ENCODE peak calls at places on chromosomes 2 and 18, in six cellular contexts. A is brain microvascular endothelial cell, I is hepatocyte, E is mesothelial cell of epicardium, X is bronchial epithelial cell, S is OCI-LY7. B is an unnamed sample.
A peak's percentile ranks its signal among the peaks of the same experiment; 100 is the strongest.

GRCh38 chr18:73908323-73908722 is 239.3 kb downstream of the FBXO15 start:
- DNase-seq in A (peak; percentile 25), I (peak; percentile 74), E (peak; percentile 60), X (peak; percentile 29), S (no peak), B (peak; percentile 51)

GRCh38 chr18:44579028-44579692 is 101.5 kb upstream of the SETBP1 start:
- DNase-seq in A (no peak), I (peak; percentile 29), E (no peak), X (peak; percentile 70), S (peak; percentile 25), B (no peak)

GRCh38 chr2:17813742-17814458 is 2.4 kb upstream of the MSGN1 start:
- DNase-seq in A (peak; percentile 77), I (no peak), E (no peak), X (no peak), S (peak; percentile 84), B (no peak)

GRCh38 chr2:23312996-23313606 is 71.9 kb upstream of the KLHL29 start:
- DNase-seq in A (peak; percentile 16), I (peak; percentile 22), E (peak; percentile 56), X (no peak), S (peak; percentile 42), B (peak; percentile 28)

GRCh38 chr2:102025016-102025491 is 33.3 kb downstream of the IL1R2 start:
- DNase-seq in A (no peak), I (no peak), E (no peak), X (peak; percentile 69), S (no peak), B (no peak)

GRCh38 chr2:30820381-30821055 is 13.3 kb upstream of the CAPN13 start:
- DNase-seq in A (no peak), I (no peak), E (no peak), X (no peak), S (no peak), B (no peak)

GRCh38 chr18:9730786-9731185 is 22.7 kb downstream of the RAB31 start:
- DNase-seq in A (no peak), I (no peak), E (no peak), X (no peak), S (no peak), B (no peak)

GRCh38 chr18:59054892-59055291 is 84.8 kb upstream of the SEC11C start:
- DNase-seq in A (no peak), I (no peak), E (no peak), X (no peak), S (no peak), B (no peak)

GRCh38 chr2:241659150-241659739 is 21.8 kb downstream of the ATG4B start:
- DNase-seq in A (peak; percentile 78), I (peak; percentile 74), E (peak; percentile 67), X (peak; percentile 57), S (peak; percentile 52), B (peak; percentile 36)

GRCh38 chr2:26764078-26764887 is at the start of gene SLC35F6:
- DNase-seq in A (peak; percentile 41), I (peak; percentile 93), E (peak; percentile 84), X (peak; percentile 47), S (peak; percentile 87), B (peak; percentile 88)

GRCh38 chr2:1748176-1748740 is 3.9 kb upstream of the PXDN start:
- DNase-seq in A (no peak), I (no peak), E (no peak), X (no peak), S (no peak), B (no peak)

GRCh38 chr2:8494151-8494550 is 187.7 kb upstream of the ID2 start:
- DNase-seq in A (no peak), I (no peak), E (no peak), X (no peak), S (no peak), B (no peak)

GRCh38 chr18:8051388-8051787 is 484.3 kb downstream of the PTPRM start:
- DNase-seq in A (no peak), I (no peak), E (no peak), X (peak; percentile 21), S (no peak), B (no peak)

GRCh38 chr2:12340164-12340563 is 376.6 kb upstream of the TRIB2 start:
- DNase-seq in A (peak; percentile 62), I (no peak), E (no peak), X (no peak), S (no peak), B (no peak)

GRCh38 chr18:49685231-49685942 is 123.5 kb downstream of the LIPG start:
- DNase-seq in A (no peak), I (no peak), E (no peak), X (no peak), S (no peak), B (peak; percentile 7)

GRCh38 chr2:200613692-200614091 is 27.9 kb downstream of the AOX1 start:
- DNase-seq in A (no peak), I (no peak), E (no peak), X (no peak), S (no peak), B (no peak)

GRCh38 chr2:200614249-200614648 is 28.4 kb downstream of the AOX1 start:
- DNase-seq in A (peak; percentile 25), I (no peak), E (no peak), X (no peak), S (no peak), B (no peak)

GRCh38 chr2:200616656-200617055 is 30.8 kb downstream of the AOX1 start:
- DNase-seq in A (no peak), I (no peak), E (no peak), X (no peak), S (no peak), B (no peak)

GRCh38 chr2:200616193-200616592 is 30.4 kb downstream of the AOX1 start:
- DNase-seq in A (no peak), I (no peak), E (no peak), X (no peak), S (no peak), B (no peak)

DNA sequence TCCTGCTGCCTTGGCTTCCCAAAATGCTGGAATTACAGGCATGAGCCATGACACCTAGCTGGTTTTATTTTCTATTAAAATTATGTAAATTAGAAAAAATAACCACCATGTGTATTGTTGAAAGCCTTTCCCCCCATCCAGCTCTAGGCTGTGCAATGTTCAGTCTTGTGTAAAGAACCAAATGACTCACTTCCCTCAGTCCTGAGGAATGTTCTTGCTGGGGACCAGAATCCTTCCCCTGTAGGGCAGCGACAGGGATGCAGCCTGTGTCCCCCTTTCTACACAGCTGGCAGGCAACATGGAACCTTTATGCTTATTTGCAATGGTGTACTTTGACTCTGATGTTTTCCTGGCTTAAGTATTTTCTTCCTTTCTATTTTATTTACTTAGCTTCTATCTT is 29.4 kb downstream of the AOX1 start:
- DNase-seq in A (peak; percentile 76), I (peak; percentile 11), E (no peak), X (peak; percentile 74), S (no peak), B (peak; percentile 30)
- TF ChIP-seq CTCF in A (peak; percentile 41), I (no peak), E (no peak), X (peak; percentile 7), S (no peak), B (no peak)

GRCh38 chr2:128491845-128492244 is 173.2 kb upstream of the HS6ST1 start:
- DNase-seq in A (no peak), I (no peak), E (no peak), X (no peak), S (no peak), B (no peak)

GRCh38 chr2:128494307-128494639 is 175.6 kb upstream of the HS6ST1 start:
- DNase-seq in A (no peak), I (no peak), E (no peak), X (no peak), S (no peak), B (no peak)

GRCh38 chr2:128494640-128495321 is 176.1 kb upstream of the HS6ST1 start:
- DNase-seq in A (no peak), I (no peak), E (no peak), X (no peak), S (no peak), B (no peak)

GRCh38 chr2:128492966-128493811 is 174.5 kb upstream of the HS6ST1 start:
- DNase-seq in A (no peak), I (no peak), E (no peak), X (no peak), S (no peak), B (no peak)

DNA sequence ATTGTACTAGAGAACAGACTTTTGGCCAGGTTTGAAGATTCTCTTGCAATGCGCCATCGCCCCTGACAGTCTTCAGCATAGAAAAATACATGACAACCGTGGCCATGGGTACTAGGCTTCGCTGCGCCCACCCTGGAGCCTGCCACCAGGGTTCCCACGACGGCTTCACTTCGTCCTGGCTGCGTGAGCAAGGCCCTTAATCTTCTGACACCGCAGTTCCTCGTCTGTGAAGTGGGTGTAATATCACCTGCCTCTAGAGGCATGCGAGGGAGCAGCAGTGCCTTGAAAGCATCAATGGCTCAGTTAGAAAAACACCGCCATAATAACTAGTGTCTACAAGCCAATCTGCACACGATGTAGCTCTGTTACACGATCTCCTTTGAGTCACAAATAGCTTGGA is 175.2 kb upstream of the HS6ST1 start:
- DNase-seq in A (no peak), I (no peak), E (no peak), X (no peak), S (no peak), B (no peak)
- TF ChIP-seq CTCF in A (no peak), I (no peak), E (no peak), X (no peak), S (no peak), B (no peak)

GRCh38 chr18:70243545-70243944 is 38.1 kb upstream of the RTTN start:
- DNase-seq in A (no peak), I (no peak), E (no peak), X (peak; percentile 60), S (no peak), B (no peak)

GRCh38 chr18:70250781-70251180 is 38.1 kb upstream of the SOCS6 start:
- DNase-seq in A (no peak), I (no peak), E (no peak), X (no peak), S (no peak), B (no peak)

GRCh38 chr18:70243131-70243530 is 37.6 kb upstream of the RTTN start:
- DNase-seq in A (no peak), I (peak; percentile 48), E (no peak), X (peak; percentile 81), S (no peak), B (peak; percentile 69)

GRCh38 chr18:70245941-70246537 is 40.6 kb upstream of the RTTN start:
- DNase-seq in A (no peak), I (no peak), E (no peak), X (no peak), S (no peak), B (no peak)

DNA sequence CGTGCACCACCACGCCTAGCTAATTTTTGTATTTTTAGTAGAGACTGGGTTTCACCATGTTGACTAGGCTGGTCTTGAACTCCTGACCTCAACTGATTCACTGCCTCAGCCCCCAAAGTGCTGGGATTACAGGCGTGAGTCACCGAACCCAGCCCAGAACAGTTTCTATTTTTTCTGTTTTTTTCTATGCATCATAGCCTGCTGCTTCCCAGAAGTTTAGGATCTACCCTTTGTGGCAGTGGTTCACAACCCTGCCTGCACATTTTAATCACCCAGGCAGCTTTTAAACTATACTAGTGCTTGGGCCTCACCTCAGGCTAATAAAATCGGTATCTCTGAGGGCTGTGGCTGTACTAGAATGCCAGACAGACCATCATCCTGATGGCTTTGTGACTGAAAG is 39.7 kb upstream of the SOCS6 start:
- DNase-seq in A (peak; percentile 65), I (no peak), E (no peak), X (peak; percentile 47), S (no peak), B (no peak)
- TF ChIP-seq CTCF in A (no peak), I (no peak), E (no peak), X (no peak), S (no peak), B (no peak)

DNA sequence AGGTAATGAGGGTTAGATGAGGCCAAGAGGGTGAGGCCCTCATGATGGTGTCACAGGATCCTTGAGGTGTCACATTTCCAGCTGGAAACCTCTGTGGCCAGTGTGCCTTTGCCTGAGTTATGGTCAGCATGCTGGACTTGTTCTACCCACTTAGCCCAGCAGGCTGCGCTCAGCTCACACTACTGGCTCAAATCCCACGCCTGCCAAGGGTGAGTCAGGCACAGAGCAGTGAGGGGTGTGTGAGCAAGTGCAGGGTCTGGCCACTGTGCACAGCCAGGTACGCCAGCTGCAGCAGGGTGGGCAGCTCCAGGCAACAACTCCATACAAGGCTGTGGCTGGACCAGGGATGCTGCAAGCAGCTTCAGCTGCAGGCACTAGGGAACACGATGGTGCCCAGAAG is 616.6 kb upstream of the FSHR start:
- DNase-seq in A (no peak), I (peak; percentile 75), E (peak; percentile 53), X (peak; percentile 8), S (no peak), B (peak; percentile 27)
- TF ChIP-seq CTCF in A (peak; percentile 55), I (peak; percentile 71), E (peak; percentile 28), X (peak; percentile 34), S (peak; percentile 13), B (no peak)